ENCODE peak calls at places on chromosomes 5 and 9, in nine cellular contexts. One of them, this sample, is unnamed.

GRCh38 chr5:15463231-15463630 is 36.7 kb upstream of the FBXL7 start:
- DNase-seq in Calu3: no peak
- DNase-seq in GM13976: no peak
- DNase-seq in AG04450: peak; percentile 3
- DNase-seq in A549: peak; percentile 7
- DNase-seq in HFF-Myc: no peak
- DNase-seq in AG09319: no peak
- DNase-seq in sigmoid colon: no peak
- DNase-seq in cardiac muscle cell: peak; percentile 35
- DNase-seq in this sample: no peak

GRCh38 chr9:84879631-84880030 is 210.1 kb downstream of the NTRK2 start:
- DNase-seq in Calu3: no peak
- DNase-seq in GM13976: no peak
- DNase-seq in AG04450: no peak
- DNase-seq in A549: no peak
- DNase-seq in HFF-Myc: no peak
- DNase-seq in AG09319: no peak
- DNase-seq in sigmoid colon: no peak
- DNase-seq in cardiac muscle cell: no peak
- DNase-seq in this sample: no peak

GRCh38 chr5:56282951-56283350 is 49.8 kb upstream of the ANKRD55 start:
- DNase-seq in Calu3: no peak
- DNase-seq in GM13976: no peak
- DNase-seq in AG04450: no peak
- DNase-seq in A549: no peak
- DNase-seq in HFF-Myc: no peak
- DNase-seq in AG09319: no peak
- DNase-seq in sigmoid colon: no peak
- DNase-seq in cardiac muscle cell: no peak
- DNase-seq in this sample: no peak

GRCh38 chr5:137696481-137696880 is 39.4 kb downstream of the KLHL3 start:
- DNase-seq in Calu3: no peak
- DNase-seq in GM13976: no peak
- DNase-seq in AG04450: no peak
- DNase-seq in A549: no peak
- DNase-seq in HFF-Myc: no peak
- DNase-seq in AG09319: no peak
- DNase-seq in sigmoid colon: no peak
- DNase-seq in cardiac muscle cell: no peak
- DNase-seq in this sample: no peak

GRCh38 chr9:86099695-86100364 is 472 bp upstream of the GOLM1 start:
- DNase-seq in Calu3: peak; percentile 29
- DNase-seq in GM13976: peak; percentile 42
- DNase-seq in AG04450: no peak
- DNase-seq in A549: peak; percentile 83
- DNase-seq in HFF-Myc: peak; percentile 27
- DNase-seq in AG09319: no peak
- DNase-seq in sigmoid colon: peak; percentile 79
- DNase-seq in cardiac muscle cell: peak; percentile 49
- DNase-seq in this sample: peak; percentile 27

GRCh38 chr9:88732128-88732527 is 197.2 kb downstream of the NXNL2 start:
- DNase-seq in Calu3: no peak
- DNase-seq in GM13976: no peak
- DNase-seq in AG04450: no peak
- DNase-seq in A549: no peak
- DNase-seq in HFF-Myc: no peak
- DNase-seq in AG09319: no peak
- DNase-seq in sigmoid colon: no peak
- DNase-seq in cardiac muscle cell: no peak
- DNase-seq in this sample: no peak

GRCh38 chr9:125409637-125410521 is 148.3 kb downstream of the GAPVD1 start:
- DNase-seq in Calu3: peak; percentile 9
- DNase-seq in GM13976: peak; percentile 82
- DNase-seq in AG04450: no peak
- DNase-seq in A549: peak; percentile 86
- DNase-seq in HFF-Myc: peak; percentile 24
- DNase-seq in AG09319: peak; percentile 40
- DNase-seq in sigmoid colon: no peak
- DNase-seq in cardiac muscle cell: peak; percentile 32
- DNase-seq in this sample: peak; percentile 53

GRCh38 chr5:43045236-43045635 is 5.1 kb upstream of the ANXA2R start:
- DNase-seq in Calu3: no peak
- DNase-seq in GM13976: no peak
- DNase-seq in AG04450: no peak
- DNase-seq in A549: no peak
- DNase-seq in HFF-Myc: no peak
- DNase-seq in AG09319: no peak
- DNase-seq in sigmoid colon: no peak
- DNase-seq in cardiac muscle cell: no peak
- DNase-seq in this sample: no peak

GRCh38 chr9:27340876-27341540 is 44.1 kb upstream of the EQTN start:
- DNase-seq in Calu3: no peak
- DNase-seq in GM13976: no peak
- DNase-seq in AG04450: no peak
- DNase-seq in A549: no peak
- DNase-seq in HFF-Myc: no peak
- DNase-seq in AG09319: no peak
- DNase-seq in sigmoid colon: no peak
- DNase-seq in cardiac muscle cell: no peak
- DNase-seq in this sample: no peak

GRCh38 chr9:85630676-85631075 is 111.1 kb downstream of the AGTPBP1 start:
- DNase-seq in Calu3: no peak
- DNase-seq in GM13976: no peak
- DNase-seq in AG04450: no peak
- DNase-seq in A549: no peak
- DNase-seq in HFF-Myc: no peak
- DNase-seq in AG09319: no peak
- DNase-seq in sigmoid colon: no peak
- DNase-seq in cardiac muscle cell: no peak
- DNase-seq in this sample: no peak

GRCh38 chr9:69143291-69143690 is 30.8 kb upstream of the TJP2 start:
- DNase-seq in Calu3: no peak
- DNase-seq in GM13976: no peak
- DNase-seq in AG04450: no peak
- DNase-seq in A549: no peak
- DNase-seq in HFF-Myc: no peak
- DNase-seq in AG09319: no peak
- DNase-seq in sigmoid colon: no peak
- DNase-seq in cardiac muscle cell: no peak
- DNase-seq in this sample: no peak

GRCh38 chr5:93653716-93654115 is 70.7 kb downstream of the NR2F1 start:
- DNase-seq in Calu3: no peak
- DNase-seq in GM13976: no peak
- DNase-seq in AG04450: no peak
- DNase-seq in A549: no peak
- DNase-seq in HFF-Myc: no peak
- DNase-seq in AG09319: no peak
- DNase-seq in sigmoid colon: no peak
- DNase-seq in cardiac muscle cell: no peak
- DNase-seq in this sample: no peak

GRCh38 chr5:44441460-44441859 is 52.2 kb upstream of the FGF10 start:
- DNase-seq in Calu3: no peak
- DNase-seq in GM13976: no peak
- DNase-seq in AG04450: no peak
- DNase-seq in A549: no peak
- DNase-seq in HFF-Myc: no peak
- DNase-seq in AG09319: no peak
- DNase-seq in sigmoid colon: no peak
- DNase-seq in cardiac muscle cell: no peak
- DNase-seq in this sample: no peak

GRCh38 chr9:109467936-109468335 is 30.2 kb downstream of the PTPN3 start:
- DNase-seq in Calu3: no peak
- DNase-seq in GM13976: no peak
- DNase-seq in AG04450: no peak
- DNase-seq in A549: no peak
- DNase-seq in HFF-Myc: no peak
- DNase-seq in AG09319: no peak
- DNase-seq in sigmoid colon: no peak
- DNase-seq in cardiac muscle cell: no peak
- DNase-seq in this sample: no peak

GRCh38 chr5:153562189-153562588 is 71.7 kb downstream of the GRIA1 start:
- DNase-seq in Calu3: peak; percentile 13
- DNase-seq in GM13976: no peak
- DNase-seq in AG04450: no peak
- DNase-seq in A549: no peak
- DNase-seq in HFF-Myc: peak; percentile 43
- DNase-seq in AG09319: no peak
- DNase-seq in sigmoid colon: no peak
- DNase-seq in cardiac muscle cell: no peak
- DNase-seq in this sample: no peak

GRCh38 chr5:34854459-34855174 is 15.7 kb downstream of the TTC23L start:
- DNase-seq in Calu3: no peak
- DNase-seq in GM13976: peak; percentile 61
- DNase-seq in AG04450: no peak
- DNase-seq in A549: no peak
- DNase-seq in HFF-Myc: no peak
- DNase-seq in AG09319: no peak
- DNase-seq in sigmoid colon: no peak
- DNase-seq in cardiac muscle cell: no peak
- DNase-seq in this sample: peak; percentile 58

GRCh38 chr9:110744753-110745522 is 76.3 kb downstream of the MUSK start:
- DNase-seq in Calu3: peak; percentile 44
- DNase-seq in GM13976: no peak
- DNase-seq in AG04450: peak; percentile 92
- DNase-seq in A549: peak; percentile 89
- DNase-seq in HFF-Myc: peak; percentile 96
- DNase-seq in AG09319: peak; percentile 90
- DNase-seq in sigmoid colon: peak; percentile 83
- DNase-seq in cardiac muscle cell: peak; percentile 19
- DNase-seq in this sample: no peak

GRCh38 chr5:125117556-125117955 is 371.1 kb upstream of the ZNF608 start:
- DNase-seq in Calu3: no peak
- DNase-seq in GM13976: no peak
- DNase-seq in AG04450: no peak
- DNase-seq in A549: no peak
- DNase-seq in HFF-Myc: no peak
- DNase-seq in AG09319: no peak
- DNase-seq in sigmoid colon: no peak
- DNase-seq in cardiac muscle cell: no peak
- DNase-seq in this sample: no peak

GRCh38 chr5:127950707-127951356 is 132.7 kb upstream of the SLC12A2 start:
- DNase-seq in Calu3: no peak
- DNase-seq in GM13976: no peak
- DNase-seq in AG04450: no peak
- DNase-seq in A549: peak; percentile 83
- DNase-seq in HFF-Myc: no peak
- DNase-seq in AG09319: no peak
- DNase-seq in sigmoid colon: no peak
- DNase-seq in cardiac muscle cell: no peak
- DNase-seq in this sample: no peak

GRCh38 chr5:132883261-132883834 is 9.9 kb downstream of the LEAP2 start:
- DNase-seq in Calu3: peak; percentile 60
- DNase-seq in GM13976: peak; percentile 43
- DNase-seq in AG04450: peak; percentile 33
- DNase-seq in A549: peak; percentile 80
- DNase-seq in HFF-Myc: peak; percentile 45
- DNase-seq in AG09319: peak; percentile 29
- DNase-seq in sigmoid colon: peak; percentile 74
- DNase-seq in cardiac muscle cell: peak; percentile 78
- DNase-seq in this sample: peak; percentile 39
- TF ChIP-seq CTCF in Calu3: peak; percentile 71
- TF ChIP-seq CTCF in GM13976: peak; percentile 53
- TF ChIP-seq CTCF in AG04450: peak; percentile 65
- TF ChIP-seq CTCF in A549: peak; percentile 69
- TF ChIP-seq CTCF in HFF-Myc: peak; percentile 67
- TF ChIP-seq CTCF in AG09319: peak; percentile 71
- TF ChIP-seq CTCF in sigmoid colon: peak; percentile 56
- TF ChIP-seq CTCF in cardiac muscle cell: peak; percentile 73
- TF ChIP-seq CTCF in this sample: peak; percentile 60

DNA sequence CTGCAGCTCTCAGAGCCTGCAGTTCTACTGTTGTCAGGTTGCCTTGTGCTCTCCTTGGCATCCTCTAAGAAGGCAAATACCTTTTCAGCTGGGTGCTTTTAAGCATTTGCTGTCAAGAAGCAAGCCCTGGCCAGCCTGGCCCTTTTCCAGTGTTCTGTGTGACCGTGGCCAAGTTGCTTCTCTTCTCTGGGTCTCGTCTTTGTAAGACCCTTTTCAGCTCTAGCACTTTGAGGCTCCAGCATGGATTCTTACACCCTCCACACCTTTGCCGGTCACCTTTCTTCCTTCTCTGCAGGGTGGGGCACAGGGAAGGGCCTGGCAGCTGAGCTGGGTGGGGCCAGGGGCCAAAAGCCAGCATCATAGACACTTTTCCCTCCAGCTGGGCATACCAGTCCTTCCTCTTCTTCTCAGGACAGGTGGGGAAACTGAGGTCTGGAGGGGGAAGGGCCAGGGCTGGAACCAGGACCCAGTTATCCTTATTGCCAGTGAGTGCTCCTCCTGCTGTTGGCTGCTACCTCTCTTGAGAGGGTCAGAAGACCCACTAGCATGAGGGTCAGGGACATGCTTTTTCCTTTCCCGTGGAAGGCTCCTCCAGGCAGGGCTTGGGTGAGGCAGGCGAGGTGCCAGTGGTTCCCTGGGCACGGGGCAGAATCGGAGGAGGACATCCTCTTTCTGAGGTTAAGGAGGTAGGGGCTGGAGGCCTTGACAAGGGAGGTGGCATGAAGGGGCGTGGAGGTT is 479 bp upstream of the NDST1 start:
- DNase-seq in Calu3: no peak
- DNase-seq in GM13976: no peak
- DNase-seq in AG04450: no peak
- DNase-seq in A549: no peak
- DNase-seq in HFF-Myc: no peak
- DNase-seq in AG09319: no peak
- DNase-seq in sigmoid colon: no peak
- DNase-seq in cardiac muscle cell: no peak
- DNase-seq in this sample: no peak
- TF ChIP-seq CTCF in Calu3: no peak
- TF ChIP-seq CTCF in GM13976: no peak
- TF ChIP-seq CTCF in AG04450: no peak
- TF ChIP-seq CTCF in A549: no peak
- TF ChIP-seq CTCF in HFF-Myc: no peak
- TF ChIP-seq CTCF in AG09319: no peak
- TF ChIP-seq CTCF in sigmoid colon: no peak
- TF ChIP-seq CTCF in cardiac muscle cell: no peak
- TF ChIP-seq CTCF in this sample: no peak

GRCh38 chr5:157870837-157871834 is 12.2 kb upstream of the CLINT1 start:
- DNase-seq in Calu3: peak; percentile 63
- DNase-seq in GM13976: no peak
- DNase-seq in AG04450: no peak
- DNase-seq in A549: peak; percentile 93
- DNase-seq in HFF-Myc: no peak
- DNase-seq in AG09319: peak; percentile 20
- DNase-seq in sigmoid colon: no peak
- DNase-seq in cardiac muscle cell: no peak
- DNase-seq in this sample: no peak
- TF ChIP-seq CTCF in Calu3: no peak
- TF ChIP-seq CTCF in GM13976: no peak
- TF ChIP-seq CTCF in AG04450: peak; percentile 14
- TF ChIP-seq CTCF in A549: peak; percentile 16
- TF ChIP-seq CTCF in HFF-Myc: no peak
- TF ChIP-seq CTCF in AG09319: no peak
- TF ChIP-seq CTCF in sigmoid colon: no peak
- TF ChIP-seq CTCF in cardiac muscle cell: peak; percentile 5
- TF ChIP-seq CTCF in this sample: no peak

DNA sequence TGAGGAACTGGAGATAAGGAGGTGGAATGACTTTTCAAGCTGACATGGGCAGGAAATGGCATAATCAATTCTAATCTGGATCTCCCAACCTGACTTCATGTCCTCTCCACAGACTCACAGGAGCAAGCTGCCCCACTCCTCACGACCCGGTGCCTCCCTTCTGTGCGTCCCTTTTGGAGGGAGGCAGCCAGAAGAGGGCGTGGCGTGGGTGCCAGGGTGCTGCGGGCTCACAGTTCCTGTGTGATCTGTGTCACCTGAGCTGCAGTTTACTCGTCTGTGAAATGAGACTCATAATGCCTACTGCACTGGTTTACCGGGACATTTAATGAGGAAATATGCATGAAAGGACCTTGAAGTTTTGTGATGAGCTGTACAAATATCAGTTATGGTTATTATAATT is 207.4 kb downstream of the DAB2IP start:
- DNase-seq in Calu3: no peak
- DNase-seq in GM13976: no peak
- DNase-seq in AG04450: no peak
- DNase-seq in A549: no peak
- DNase-seq in HFF-Myc: no peak
- DNase-seq in AG09319: no peak
- DNase-seq in sigmoid colon: no peak
- DNase-seq in cardiac muscle cell: no peak
- DNase-seq in this sample: no peak
- TF ChIP-seq CTCF in Calu3: no peak
- TF ChIP-seq CTCF in GM13976: no peak
- TF ChIP-seq CTCF in AG04450: no peak
- TF ChIP-seq CTCF in A549: no peak
- TF ChIP-seq CTCF in HFF-Myc: no peak
- TF ChIP-seq CTCF in AG09319: no peak
- TF ChIP-seq CTCF in sigmoid colon: no peak
- TF ChIP-seq CTCF in cardiac muscle cell: no peak
- TF ChIP-seq CTCF in this sample: no peak

This sample was measured in GM10248.